ENCODE peak calls at places on chromosomes 13 and 19, in four cellular contexts. U is CD8-positive, alpha-beta memory T cell; E is Karpas-422; W is amniotic epithelial cell. O is an unnamed sample.

GRCh38 chr13:98509271-98510155 is 67.4 kb downstream of the STK24 start:
- DNase-seq in W (peak), E (peak), U (no peak), O (peak)

GRCh38 chr19:1312732-1313694 is 27.3 kb downstream of the EFNA2 start:
- DNase-seq in U (no peak), W (peak), E (no peak), O (peak)

GRCh38 chr13:114081761-114082681 is 50.4 kb downstream of the RASA3 start:
- DNase-seq in E (no peak), U (no peak), W (no peak), O (no peak)

GRCh38 chr13:44565881-44566280 is 10.2 kb downstream of the TSC22D1 start:
- DNase-seq in U (no peak), E (no peak), W (peak), O (peak)

GRCh38 chr19:49361438-49362047 is 673 bp downstream of the TEAD2 start:
- DNase-seq in W (peak), U (no peak), E (peak), O (peak)

GRCh38 chr19:16892438-16892837 is 3.6 kb downstream of the F2RL3 start:
- DNase-seq in U (no peak), E (no peak), W (no peak), O (no peak)

GRCh38 chr19:17538684-17539287 is 16.7 kb upstream of the COLGALT1 start:
- DNase-seq in U (no peak), W (no peak), E (peak), O (no peak)

GRCh38 chr19:12639901-12640613 is 26.5 kb downstream of the MAN2B1 start:
- DNase-seq in U (peak), E (peak), W (peak), O (peak)

O was measured in astrocyte.